ENCODE peak calls at places on chromosomes 11 and 22, in six cellular contexts. M, R, Q, Z, V and J are unnamed samples.

GRCh38 chr11:95385577-95385976 is 154.6 kb upstream of the SESN3 start:
- DNase-seq in M (no peak), R (no peak), Q (no peak), Z (no peak), V (no peak), J (no peak)

GRCh38 chr11:78231962-78232459 is 43.3 kb downstream of the USP35 start:
- DNase-seq in M (peak), R (no peak), Q (peak), Z (no peak), V (no peak), J (no peak)

GRCh38 chr11:19679952-19680823 is 32.4 kb upstream of the NAV2 start:
- DNase-seq in M (peak), R (no peak), Q (peak), Z (no peak), V (no peak), J (no peak)

GRCh38 chr11:32963721-32964120 is 52.0 kb upstream of the DEPDC7 start:
- DNase-seq in M (no peak), R (no peak), Q (no peak), Z (no peak), V (no peak), J (no peak)

GRCh38 chr11:117146521-117146920 is 2.4 kb downstream of the PAFAH1B2 start:
- DNase-seq in M (peak), R (no peak), Q (peak), Z (no peak), V (no peak), J (no peak)

GRCh38 chr11:57751676-57752253 is at the start of gene BTBD18:
- DNase-seq in M (peak), R (peak), Q (peak), Z (no peak), V (no peak), J (no peak)

GRCh38 chr11:133835258-133836075 is 9.8 kb downstream of the SPATA19 start:
- DNase-seq in M (peak), R (peak), Q (peak), Z (no peak), V (no peak), J (peak)

GRCh38 chr11:15278129-15278528 is 163.4 kb downstream of the INSC start:
- DNase-seq in M (peak), R (no peak), Q (peak), Z (no peak), V (no peak), J (no peak)

GRCh38 chr11:76637491-76638266 is 32.9 kb downstream of the LRRC32 start:
- DNase-seq in M (no peak), R (no peak), Q (no peak), Z (no peak), V (no peak), J (no peak)

GRCh38 chr11:67287355-67288197 is 1.5 kb upstream of the ANKRD13D start:
- DNase-seq in M (no peak), R (no peak), Q (no peak), Z (no peak), V (no peak), J (no peak)

GRCh38 chr11:35347921-35348331 is 71.4 kb downstream of the SLC1A2 start:
- DNase-seq in M (peak), R (no peak), Q (peak), Z (no peak), V (no peak), J (no peak)

GRCh38 chr22:30325724-30326703 is 727 bp downstream of the TBC1D10A start:
- DNase-seq in M (peak), R (no peak), Q (peak), Z (no peak), V (no peak), J (no peak)

GRCh38 chr11:2775083-2775625 is 75.4 kb upstream of the KCNQ1OT1 start:
- DNase-seq in M (no peak), R (no peak), Q (no peak), Z (no peak), V (no peak), J (no peak)

GRCh38 chr11:65224939-65225283 is 36.9 kb upstream of the POLA2 start:
- DNase-seq in M (peak), R (no peak), Q (peak), Z (no peak), V (no peak), J (no peak)

GRCh38 chr11:11961399-11962028 is 46.9 kb downstream of the DKK3 start:
- DNase-seq in M (no peak), R (no peak), Q (no peak), Z (no peak), V (no peak), J (no peak)

GRCh38 chr22:46770726-46771125 is 8.3 kb downstream of the TBC1D22A start:
- DNase-seq in M (no peak), R (no peak), Q (no peak), Z (no peak), V (no peak), J (no peak)

GRCh38 chr11:128157423-128158298 is 429.7 kb downstream of the ETS1 start:
- DNase-seq in M (peak), R (peak), Q (peak), Z (peak), V (peak), J (no peak)

GRCh38 chr11:75896843-75897419 is 81.9 kb downstream of the UVRAG start:
- DNase-seq in M (peak), R (peak), Q (peak), Z (no peak), V (no peak), J (no peak)

GRCh38 chr11:128532571-128533091 is 54.7 kb downstream of the ETS1 start:
- DNase-seq in M (no peak), R (peak), Q (no peak), Z (no peak), V (no peak), J (peak)

GRCh38 chr11:73584831-73585230 is 13.1 kb downstream of the FAM168A start:
- DNase-seq in M (no peak), R (no peak), Q (no peak), Z (no peak), V (no peak), J (no peak)

GRCh38 chr11:93081694-93082093 is 112.2 kb downstream of the MTNR1B start:
- DNase-seq in M (no peak), R (no peak), Q (no peak), Z (no peak), V (no peak), J (no peak)

GRCh38 chr11:70866834-70867233 is 385.5 kb downstream of the SHANK2 start:
- DNase-seq in M (no peak), R (no peak), Q (no peak), Z (no peak), V (no peak), J (no peak)

GRCh38 chr22:23305321-23305910 is 125.1 kb downstream of the BCR start:
- DNase-seq in M (peak), R (no peak), Q (peak), Z (no peak), V (no peak), J (no peak)

GRCh38 chr11:109435121-109435742 is 13.2 kb downstream of the C11orf87 start:
- DNase-seq in M (peak), R (no peak), Q (no peak), Z (no peak), V (no peak), J (no peak)

GRCh38 chr11:63573881-63574855 is 11.0 kb upstream of the PLAAT2 start:
- DNase-seq in M (peak), R (no peak), Q (peak), Z (no peak), V (no peak), J (no peak)

GRCh38 chr11:68215087-68215445 is 2.0 kb upstream of the KMT5B start:
- DNase-seq in M (no peak), R (no peak), Q (no peak), Z (no peak), V (no peak), J (no peak)

GRCh38 chr11:95338430-95338991 is 107.5 kb upstream of the SESN3 start:
- DNase-seq in M (peak), R (peak), Q (peak), Z (no peak), V (no peak), J (no peak)

GRCh38 chr22:42310301-42310981 is 40.0 kb upstream of the TCF20 start:
- DNase-seq in M (no peak), R (no peak), Q (no peak), Z (no peak), V (no peak), J (no peak)